ENCODE peak calls at places on chromosomes 2 and 18, in ten cellular contexts. M is osteocyte; F is HFFc6; X is uterus; N is H9; I is Calu3; U is upper lobe of right lung; Y is coronary artery; S is body of pancreas; Q is CD4-positive, alpha-beta T cell. W is an unnamed sample.
A peak's percentile ranks its signal among the peaks of the same experiment; 100 is the strongest.

GRCh38 chr2:120108049-120108448 is 95.2 kb downstream of the EPB41L5 start:
- DNase-seq in Q (no peak), S (peak; percentile 60), X (no peak), Y (no peak), N (no peak), U (no peak), M (no peak), F (peak; percentile 45), I (peak; percentile 11), W (no peak)

GRCh38 chr18:80175451-80176235 is 66.6 kb downstream of the ADNP2 start:
- DNase-seq in S (no peak), N (no peak), I (no peak), Q (peak; percentile 34), M (no peak), F (no peak), X (no peak), U (peak; percentile 51), Y (no peak), W (no peak)

GRCh38 chr2:153509133-153509532 is 30.6 kb upstream of the RPRM start:
- DNase-seq in F (no peak), U (no peak), Q (no peak), M (no peak), I (no peak), X (no peak), Y (no peak), S (no peak), N (peak; percentile 67), W (no peak)

GRCh38 chr2:36287363-36288275 is 68.0 kb upstream of the CRIM1 start:
- DNase-seq in N (no peak), I (no peak), X (no peak), Y (no peak), Q (no peak), M (no peak), U (no peak), S (no peak), F (no peak), W (no peak)

GRCh38 chr18:57009836-57010235 is 137.1 kb upstream of the BOD1L2 start:
- DNase-seq in Q (no peak), Y (no peak), I (no peak), X (no peak), F (no peak), M (no peak), N (no peak), U (no peak), S (no peak), W (no peak)

GRCh38 chr2:42338567-42339190 is 22.3 kb downstream of the COX7A2L start:
- DNase-seq in M (no peak), U (no peak), Y (no peak), I (no peak), S (no peak), N (no peak), X (no peak), Q (no peak), F (no peak), W (no peak)

GRCh38 chr2:168336786-168337388 is 89.5 kb upstream of the STK39 start:
- DNase-seq in I (peak; percentile 88), Y (no peak), F (no peak), M (no peak), X (no peak), N (peak; percentile 91), S (peak; percentile 81), Q (peak; percentile 41), U (peak; percentile 76), W (no peak)

GRCh38 chr2:148877403-148877740 is 2.3 kb downstream of the KIF5C start:
- DNase-seq in M (no peak), F (no peak), N (no peak), U (no peak), Q (no peak), S (no peak), Y (no peak), X (no peak), I (no peak), W (no peak)

GRCh38 chr2:15965564-15966019 is 25.2 kb downstream of the MYCN start:
- DNase-seq in Q (peak; percentile 21), S (no peak), N (no peak), M (no peak), U (no peak), I (no peak), F (no peak), Y (no peak), X (no peak), W (no peak)

DNA sequence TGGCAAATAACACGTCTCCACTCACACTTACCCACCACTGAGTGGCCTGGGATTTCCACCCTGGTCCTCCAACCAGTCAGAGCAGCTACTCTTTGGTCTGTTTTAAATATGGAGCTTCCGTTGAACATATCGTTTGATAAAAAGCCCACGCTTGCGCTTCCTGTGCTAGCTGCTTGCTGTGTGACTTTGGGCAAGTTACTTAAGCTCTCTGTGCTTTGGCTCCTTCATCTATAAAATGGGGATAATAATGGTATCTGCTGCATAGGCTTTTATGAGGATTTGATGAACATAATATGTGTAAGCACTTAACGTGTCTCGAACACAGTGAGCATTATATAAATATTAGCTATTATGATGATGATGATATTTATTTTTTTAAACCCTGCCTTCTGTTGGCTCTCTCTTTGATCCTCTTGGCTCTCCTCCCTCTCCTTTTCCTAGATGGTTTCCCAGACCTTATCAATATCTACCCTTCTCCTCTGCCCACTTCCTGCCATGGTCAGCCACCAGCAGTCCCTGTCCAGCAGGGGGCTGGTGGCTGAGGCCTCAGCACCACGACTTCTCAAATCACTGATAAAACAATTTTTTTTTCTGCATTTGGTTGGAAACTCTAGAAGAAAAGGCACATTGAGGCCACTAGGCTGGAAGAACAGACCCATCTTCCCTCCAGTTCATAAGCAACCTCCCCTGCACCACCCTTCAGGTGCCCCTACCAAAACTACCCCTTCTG is 191.9 kb downstream of the LOXHD1 start:
- DNase-seq in N (peak; percentile 15), U (no peak), F (no peak), X (no peak), S (no peak), Q (no peak), I (peak; percentile 12), M (no peak), Y (no peak), W (no peak)
- TF ChIP-seq CTCF in N (peak; percentile 48), U (no peak), F (peak; percentile 64), X (no peak), S (no peak), Q (no peak), I (peak; percentile 34), M (peak; percentile 33), Y (no peak), W (no peak)

GRCh38 chr2:176284451-176285049 is 15.3 kb downstream of the MTX2 start:
- DNase-seq in M (no peak), N (no peak), S (no peak), U (no peak), Q (no peak), Y (no peak), X (no peak), I (no peak), F (no peak), W (no peak)

GRCh38 chr2:176283669-176284068 is 14.4 kb downstream of the MTX2 start:
- DNase-seq in X (no peak), M (no peak), I (no peak), N (no peak), U (no peak), Y (no peak), F (no peak), Q (no peak), S (no peak), W (no peak)

GRCh38 chr2:176281267-176281666 is 12.0 kb downstream of the MTX2 start:
- DNase-seq in M (no peak), F (peak; percentile 80), Q (no peak), N (no peak), I (no peak), Y (no peak), U (no peak), X (no peak), S (no peak), W (no peak)

GRCh38 chr2:176283268-176283667 is 14.0 kb downstream of the MTX2 start:
- DNase-seq in U (no peak), X (no peak), S (no peak), N (no peak), Q (no peak), M (no peak), F (no peak), Y (no peak), I (no peak), W (no peak)

GRCh38 chr2:176285321-176285720 is 16.1 kb downstream of the MTX2 start:
- DNase-seq in X (no peak), F (peak; percentile 24), U (no peak), Y (no peak), M (no peak), Q (no peak), S (no peak), N (no peak), I (no peak), W (no peak)
- TF ChIP-seq CTCF in X (no peak), F (peak; percentile 37), U (no peak), Y (no peak), M (no peak), Q (no peak), S (no peak), N (peak; percentile 43), I (no peak), W (peak; percentile 32)

DNA sequence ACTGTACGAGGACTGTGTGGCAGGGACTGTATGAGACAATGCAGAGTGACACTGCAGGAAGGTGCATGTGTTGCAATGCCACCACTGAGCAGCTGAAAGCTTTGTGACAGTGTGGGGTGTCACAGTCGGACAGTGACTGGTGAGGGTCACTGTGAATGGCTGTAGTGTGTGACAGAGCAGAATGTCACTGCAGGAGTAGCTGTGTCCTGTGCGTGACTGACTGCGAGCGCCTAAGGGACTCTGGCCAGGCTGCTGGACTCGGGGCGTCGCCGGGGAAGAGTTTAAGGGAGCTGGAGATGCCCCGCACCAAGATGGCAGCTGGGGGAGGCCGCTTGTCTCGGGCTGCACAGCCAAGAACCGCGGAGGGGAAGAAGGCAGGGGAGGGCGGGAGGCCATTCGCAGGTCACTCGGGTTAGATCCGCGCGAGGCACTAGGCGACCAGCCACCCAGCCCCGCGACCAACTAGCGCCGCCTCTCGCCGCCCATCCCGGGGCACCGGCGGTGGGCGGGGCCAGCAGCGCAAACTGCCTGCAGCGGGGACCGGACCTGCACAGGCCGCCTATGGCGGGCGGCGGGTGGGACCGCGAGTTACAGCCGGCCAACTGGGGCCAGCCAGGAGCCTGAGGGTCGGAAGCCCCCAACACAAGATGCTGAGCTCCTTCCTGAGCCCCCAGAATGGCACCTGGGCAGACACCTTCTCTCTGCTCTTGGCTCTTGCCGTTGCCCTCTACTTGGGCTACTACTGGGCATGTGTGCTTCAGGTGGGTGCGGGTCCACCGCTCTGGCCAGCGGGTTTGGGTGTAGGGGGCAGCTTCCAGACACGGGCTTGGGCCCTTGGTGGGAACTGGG is at the start of gene ABHD1:
- DNase-seq in Q (peak; percentile 65), S (peak; percentile 52), I (peak; percentile 57), N (peak; percentile 67), Y (no peak), X (peak; percentile 60), F (no peak), U (peak; percentile 85), M (no peak), W (peak; percentile 47)
- TF ChIP-seq CTCF in Q (no peak), S (no peak), I (no peak), N (no peak), Y (no peak), X (no peak), F (no peak), U (no peak), M (peak; percentile 7), W (no peak)

DNA sequence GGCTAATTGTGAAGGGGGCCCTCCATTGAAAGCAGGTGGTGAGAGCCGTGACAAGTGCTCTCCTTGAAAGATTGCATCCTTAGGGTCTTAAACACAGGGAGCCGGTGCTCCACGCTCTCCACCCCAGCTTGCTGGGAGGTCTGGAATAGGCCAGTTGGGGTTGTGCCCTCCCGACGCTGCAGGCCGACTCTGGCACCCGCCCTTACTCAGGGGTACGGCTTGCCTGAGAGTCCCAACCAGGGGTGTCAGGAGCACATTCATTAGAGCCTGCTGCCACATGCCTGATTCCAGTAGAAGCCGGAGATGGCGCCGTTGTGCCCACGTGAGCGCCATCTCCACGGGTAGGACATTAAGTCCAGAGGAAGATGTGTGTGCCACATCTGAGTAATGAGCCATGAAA is 213.4 kb downstream of the SH3RF3 start:
- DNase-seq in U (no peak), S (no peak), N (no peak), Y (no peak), F (no peak), M (peak; percentile 72), I (no peak), X (no peak), Q (no peak), W (no peak)
- TF ChIP-seq CTCF in U (no peak), S (no peak), N (no peak), Y (no peak), F (no peak), M (no peak), I (no peak), X (no peak), Q (no peak), W (no peak)

W was measured in mesothelial cell of epicardium.